ENCODE peak calls at places on chromosome 18, in eight cellular contexts. X is pancreas, F is fibroblast of mammary gland, N is GM12878, K is breast epithelium, T is astrocyte of the spinal cord, G is GM13976, M is BE2C. J is an unnamed sample.

GRCh38 chr18:9997711-9998110 is 83.9 kb downstream of the VAPA start:
- DNase-seq in M (no peak), F (no peak), X (no peak), G (no peak), T (no peak), N (no peak), K (no peak), J (no peak)

GRCh38 chr18:6741290-6741689 is 11.8 kb downstream of the ARHGAP28 start:
- DNase-seq in F (peak), G (no peak), M (no peak), N (no peak), K (no peak), X (no peak), T (peak), J (no peak)

GRCh38 chr18:76519156-76519549 is 24.1 kb upstream of the ZNF516 start:
- DNase-seq in T (peak), F (peak), K (no peak), M (no peak), N (no peak), X (no peak), G (no peak), J (no peak)

GRCh38 chr18:686339-687111 is 25.9 kb downstream of the ENOSF1 start:
- DNase-seq in K (no peak), F (no peak), G (no peak), N (no peak), M (peak), T (no peak), X (no peak), J (no peak)

GRCh38 chr18:22844184-22844583 is 88.9 kb upstream of the RBBP8 start:
- DNase-seq in G (no peak), M (no peak), T (no peak), F (peak), N (no peak), K (no peak), X (no peak), J (no peak)

GRCh38 chr18:76922107-76922506 is 99.8 kb downstream of the ZNF236 start:
- DNase-seq in F (peak), K (no peak), N (peak), X (no peak), G (peak), T (peak), M (peak), J (peak)

GRCh38 chr18:23243178-23243577 is 107.9 kb downstream of the CABLES1 start:
- DNase-seq in T (no peak), N (no peak), X (no peak), F (no peak), K (no peak), G (no peak), M (no peak), J (no peak)

GRCh38 chr18:13381907-13382682 is 163.5 kb downstream of the LDLRAD4 start:
- DNase-seq in G (peak), M (no peak), F (peak), K (peak), T (peak), N (no peak), X (no peak), J (no peak)

GRCh38 chr18:79766308-79766707 is 31.4 kb upstream of the KCNG2 start:
- DNase-seq in G (no peak), X (peak), M (no peak), F (no peak), T (no peak), K (no peak), N (no peak), J (no peak)

GRCh38 chr18:27838230-27838629 is 338.7 kb downstream of the CDH2 start:
- DNase-seq in F (peak), T (peak), G (no peak), K (no peak), M (no peak), N (no peak), X (no peak), J (no peak)

GRCh38 chr18:3262234-3263171 is 570 bp downstream of the MYL12B start:
- DNase-seq in F (no peak), K (no peak), G (no peak), T (no peak), M (no peak), N (no peak), X (no peak), J (peak)

GRCh38 chr18:42719221-42719620 is 396.3 kb downstream of the RIT2 start:
- DNase-seq in X (no peak), K (no peak), M (no peak), N (no peak), G (no peak), T (no peak), F (no peak), J (no peak)

GRCh38 chr18:58054041-58054733 is 10.2 kb downstream of the NEDD4L start:
- DNase-seq in K (no peak), F (peak), N (no peak), G (no peak), X (no peak), M (no peak), T (peak), J (no peak)

GRCh38 chr18:49561377-49562193 is at the start of gene LIPG:
- DNase-seq in X (peak), M (no peak), G (peak), K (peak), F (peak), T (peak), N (no peak), J (no peak)

GRCh38 chr18:335741-336140 is 67.9 kb upstream of the THOC1 start:
- DNase-seq in X (no peak), N (no peak), G (no peak), T (no peak), F (no peak), M (no peak), K (no peak), J (no peak)

GRCh38 chr18:29154758-29155725 is 978.1 kb upstream of the CDH2 start:
- DNase-seq in T (peak), X (no peak), M (no peak), G (no peak), F (peak), K (peak), N (no peak), J (no peak)

GRCh38 chr18:31581498-31582197 is 10.0 kb upstream of the TTR start:
- DNase-seq in N (no peak), G (no peak), T (peak), K (no peak), X (no peak), F (peak), M (no peak), J (no peak)

GRCh38 chr18:58101291-58101706 is 57.3 kb downstream of the NEDD4L start:
- DNase-seq in F (no peak), K (peak), T (no peak), X (no peak), M (no peak), G (no peak), N (no peak), J (no peak)

GRCh38 chr18:77911973-77912372 is 662.3 kb downstream of the GALR1 start:
- DNase-seq in X (no peak), F (no peak), N (no peak), G (no peak), M (no peak), T (no peak), K (no peak), J (no peak)

GRCh38 chr18:22309191-22309590 is 108.5 kb downstream of the CTAGE1 start:
- DNase-seq in K (no peak), M (no peak), T (peak), G (no peak), N (no peak), F (peak), X (no peak), J (no peak)

GRCh38 chr18:54517521-54517920 is 73.5 kb upstream of the DYNAP start:
- DNase-seq in K (no peak), G (no peak), M (no peak), N (no peak), X (no peak), T (no peak), F (no peak), J (no peak)

GRCh38 chr18:8507361-8507760 is 101.9 kb upstream of the RAB12 start:
- DNase-seq in X (no peak), K (no peak), N (no peak), M (no peak), T (no peak), G (no peak), F (peak), J (no peak)
- TF ChIP-seq CTCF in X (no peak), K (no peak), N (peak), M (peak), T (peak), G (no peak), F (peak), J (no peak)

GRCh38 chr18:12057419-12058039 is 36.1 kb upstream of the ANKRD62 start:
- DNase-seq in T (no peak), G (peak), K (no peak), X (no peak), N (no peak), F (no peak), M (no peak), J (no peak)
- TF ChIP-seq CTCF in T (peak), G (peak), K (no peak), X (no peak), N (peak), F (no peak), M (no peak), J (no peak)

GRCh38 chr18:46622999-46623398 is 34.0 kb downstream of the LOXHD1 start:
- DNase-seq in X (no peak), F (peak), G (peak), T (peak), N (peak), K (no peak), M (no peak), J (no peak)
- TF ChIP-seq CTCF in X (no peak), F (peak), G (no peak), T (peak), N (peak), K (no peak), M (peak), J (no peak)

DNA sequence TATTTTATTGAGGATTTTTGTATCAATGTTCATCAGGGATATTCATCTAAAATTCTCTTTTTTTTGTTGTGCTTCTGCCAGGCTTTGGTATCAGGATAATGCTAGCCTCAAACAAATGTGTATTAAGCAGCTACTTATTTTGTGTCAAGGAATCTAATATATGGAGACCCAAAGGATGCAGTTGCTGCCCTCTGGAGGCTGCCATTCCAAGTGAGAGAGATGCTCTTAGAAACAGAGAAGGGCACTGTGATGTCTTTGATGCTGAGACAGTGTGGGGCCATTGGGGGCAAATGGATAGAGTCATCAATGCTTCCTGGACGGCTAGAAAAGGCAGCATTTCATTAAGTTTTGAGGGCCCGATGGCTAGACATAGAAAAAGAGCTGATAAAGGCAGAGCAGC is 292.6 kb downstream of the SETBP1 start:
- DNase-seq in M (no peak), X (no peak), G (no peak), N (no peak), F (peak), K (no peak), T (peak), J (no peak)
- TF ChIP-seq CTCF in M (no peak), X (no peak), G (no peak), N (peak), F (peak), K (no peak), T (peak), J (no peak)

DNA sequence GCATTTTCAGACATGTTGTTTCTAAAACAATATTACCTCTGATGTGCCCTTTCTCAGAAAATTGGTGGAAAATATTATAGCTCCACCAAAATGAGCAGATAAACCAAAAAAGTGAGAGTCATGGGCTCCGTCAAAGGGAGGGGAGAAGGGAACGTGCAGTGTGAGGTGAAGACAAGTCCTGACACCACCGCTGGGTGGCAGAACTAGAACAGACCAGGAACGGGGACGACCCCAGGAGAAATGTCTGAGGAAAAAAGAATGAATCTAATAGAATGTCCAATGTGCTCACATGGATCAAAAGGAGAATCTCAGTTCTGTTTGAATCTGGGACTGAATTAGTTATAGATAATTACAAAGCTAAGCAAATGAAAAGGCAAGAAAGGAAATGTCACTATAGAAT is 22.6 kb upstream of the BCL2 start:
- DNase-seq in G (peak), F (peak), M (peak), X (no peak), N (no peak), T (peak), K (no peak), J (no peak)
- TF ChIP-seq CTCF in G (peak), F (peak), M (peak), X (peak), N (peak), T (peak), K (no peak), J (no peak)

GRCh38 chr18:70172225-70172624 is 33.3 kb downstream of the RTTN start:
- DNase-seq in G (no peak), F (peak), K (no peak), M (no peak), T (peak), X (no peak), N (no peak), J (no peak)
- TF ChIP-seq CTCF in G (peak), F (peak), K (no peak), M (peak), T (peak), X (no peak), N (peak), J (no peak)

GRCh38 chr18:46518438-46518837 is 138.6 kb downstream of the LOXHD1 start:
- DNase-seq in K (peak), M (peak), X (no peak), T (no peak), F (no peak), G (no peak), N (no peak), J (no peak)
- TF ChIP-seq CTCF in K (no peak), M (peak), X (no peak), T (no peak), F (no peak), G (no peak), N (no peak), J (no peak)

DNA sequence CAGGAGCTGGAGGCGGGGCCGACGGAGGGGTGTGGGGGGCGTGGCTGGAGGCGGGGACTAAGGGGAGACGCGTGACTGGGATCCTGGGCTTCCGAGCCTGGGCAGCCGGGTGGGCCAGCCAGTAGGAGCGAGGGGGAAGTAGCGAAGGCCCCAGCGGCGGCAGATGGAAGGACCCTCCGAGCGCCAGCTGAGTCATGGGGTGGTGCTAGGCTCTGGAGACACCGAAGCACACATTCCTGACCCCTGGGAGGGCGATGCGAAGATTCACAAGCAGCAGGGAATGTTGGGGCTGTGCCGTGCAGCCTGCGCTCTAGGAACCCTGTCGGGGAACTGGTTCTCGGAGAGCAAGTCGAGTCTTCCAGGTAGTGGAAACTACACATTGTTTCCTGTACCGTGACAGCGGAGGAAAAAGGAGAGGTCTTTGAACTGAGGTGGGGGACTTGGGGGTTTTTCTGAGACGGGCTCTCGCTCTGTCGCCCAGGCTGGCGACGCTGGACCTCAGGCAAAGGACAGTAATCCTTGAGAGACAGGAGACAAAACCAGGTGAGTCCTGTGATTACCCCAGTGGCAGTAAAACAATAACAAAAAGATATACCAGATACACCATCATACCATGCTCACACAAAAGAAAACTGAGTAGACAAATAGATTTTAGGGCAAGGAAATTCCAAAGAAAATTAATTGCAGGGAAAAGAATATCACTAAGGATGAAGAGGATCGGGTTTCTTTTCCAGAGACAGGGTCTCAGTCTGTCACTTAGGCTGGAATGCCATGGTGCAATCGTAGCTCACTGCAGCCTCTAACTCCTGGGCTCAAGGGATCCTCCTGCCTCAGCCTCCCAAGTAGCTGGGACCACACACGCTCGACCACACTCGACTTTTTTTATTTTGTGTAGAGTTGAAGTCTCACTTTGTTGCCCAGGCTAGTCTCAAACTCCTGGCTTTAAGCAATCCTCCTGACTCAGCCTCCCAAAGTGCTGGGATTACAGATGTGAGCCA is 828 bp upstream of the AFG3L2 start:
- DNase-seq in M (no peak), T (no peak), X (no peak), N (no peak), G (no peak), F (peak), K (no peak), J (no peak)
- TF ChIP-seq CTCF in M (peak), T (peak), X (no peak), N (no peak), G (no peak), F (peak), K (no peak), J (no peak)

DNA sequence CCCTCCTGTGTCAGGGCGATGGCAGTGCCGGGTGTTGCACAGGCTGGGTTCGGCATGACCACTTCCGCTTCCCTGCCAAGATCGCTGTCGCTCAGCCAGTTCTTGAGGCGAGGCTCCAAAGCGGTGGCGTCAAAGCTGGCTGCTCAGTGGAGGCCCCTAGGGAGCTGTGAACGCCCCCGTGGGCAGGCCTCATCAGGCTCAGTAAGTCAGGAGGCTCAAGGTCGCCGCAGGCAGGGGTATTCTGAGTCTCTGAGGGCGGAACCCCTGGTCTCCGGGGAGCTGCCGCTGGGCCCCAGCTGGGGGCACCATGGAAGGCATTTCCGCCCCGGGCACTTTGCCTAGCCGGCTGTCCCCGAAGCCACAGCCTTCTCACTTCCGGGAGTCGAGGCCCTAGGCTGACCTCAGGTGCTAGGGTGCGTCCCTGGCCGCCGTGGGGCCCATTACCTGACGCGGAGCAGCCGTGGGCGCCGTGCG is 210.4 kb downstream of the SOCS6 start:
- DNase-seq in N (no peak), F (no peak), M (peak), X (no peak), T (no peak), K (no peak), G (no peak), J (no peak)
- TF ChIP-seq CTCF in N (no peak), F (no peak), M (no peak), X (no peak), T (no peak), K (no peak), G (no peak), J (no peak)